ENCODE peak calls at places on chromosomes 16 and 17, in four cellular contexts. K is GM12878, Z is HepG2, F is uterus. P is an unnamed sample.

GRCh38 chr17:45222994-45223540 is 1.4 kb downstream of the FMNL1 start:
- DNase-seq in F (no peak), K (no peak), Z (no peak), P (no peak)

GRCh38 chr16:29893553-29893952 is 5.8 kb downstream of the SEZ6L2 start:
- DNase-seq in F (no peak), K (no peak), Z (no peak), P (no peak)

GRCh38 chr17:44557653-44558285 is 485 bp downstream of the FZD2 start:
- DNase-seq in F (peak; percentile 36), Z (no peak), K (no peak), P (peak; percentile 86)

GRCh38 chr17:63702223-63702577 is 2.3 kb upstream of the LIMD2 start:
- DNase-seq in Z (no peak), K (no peak), F (no peak), P (no peak)

GRCh38 chr17:4152471-4152870 is 9.5 kb downstream of the CYB5D2 start:
- DNase-seq in F (no peak), Z (no peak), K (no peak), P (no peak)

GRCh38 chr17:78855561-78856165 is 15.0 kb upstream of the USP36 start:
- DNase-seq in K (no peak), Z (no peak), F (no peak), P (no peak)

GRCh38 chr17:35725917-35726608 is 5.4 kb upstream of the RASL10B start:
- DNase-seq in K (no peak), Z (no peak), F (no peak), P (peak; percentile 34)

GRCh38 chr16:29029168-29029994 is 44.5 kb downstream of the LAT start:
- DNase-seq in Z (no peak), K (no peak), F (no peak), P (no peak)

GRCh38 chr17:27985736-27986394 is 56.6 kb upstream of the NLK start:
- DNase-seq in Z (no peak), F (no peak), K (no peak), P (no peak)

GRCh38 chr16:2532494-2533141 is 1.4 kb upstream of the CEMP1 start:
- DNase-seq in F (peak; percentile 84), Z (peak; percentile 66), K (peak; percentile 39), P (peak; percentile 91)

GRCh38 chr16:30893082-30893743 is 664 bp downstream of the BCL7C start:
- DNase-seq in Z (no peak), K (no peak), F (no peak), P (no peak)

GRCh38 chr16:85210423-85211169 is 98.3 kb upstream of the CIBAR2 start:
- DNase-seq in F (no peak), K (no peak), Z (no peak), P (no peak)

GRCh38 chr17:49928826-49929475 is 40.0 kb upstream of the DLX4 start:
- DNase-seq in Z (peak; percentile 52), F (no peak), K (no peak), P (no peak)

GRCh38 chr17:55433629-55434422 is 12.2 kb upstream of the MMD start:
- DNase-seq in K (no peak), Z (peak; percentile 99), F (no peak), P (no peak)

GRCh38 chr16:78925071-78925714 is 675.3 kb downstream of the MAF start:
- DNase-seq in F (no peak), Z (peak; percentile 24), K (no peak), P (peak; percentile 63)

GRCh38 chr17:81546906-81547613 is 5.1 kb downstream of the FAAP100 start:
- DNase-seq in K (no peak), F (no peak), Z (no peak), P (no peak)

DNA sequence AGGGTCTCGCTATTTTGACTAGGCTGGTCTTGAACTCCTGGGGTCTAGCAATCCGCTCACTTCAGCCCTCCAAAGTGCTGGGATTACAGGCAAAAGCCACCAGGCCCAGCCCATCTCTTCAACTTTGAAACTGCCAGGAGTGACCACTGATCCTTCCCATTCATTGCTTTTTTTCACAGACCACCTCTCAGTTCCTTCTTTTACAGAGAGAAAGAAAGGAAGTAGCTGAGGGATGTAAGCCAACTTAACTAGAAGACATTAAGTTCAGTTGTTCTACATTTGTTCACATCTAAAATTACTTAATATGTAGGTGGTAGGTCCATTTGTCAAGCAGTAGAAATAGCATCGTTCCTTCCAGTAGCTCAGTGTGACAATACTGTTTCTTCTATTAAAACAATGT is 219.8 kb downstream of the STX8 start:
- DNase-seq in F (no peak), Z (no peak), K (no peak), P (no peak)
- H3K4me3 ChIP-seq in F (no peak overlapping the region), Z (no peak overlapping the region), K (no peak overlapping the region), P (no peak overlapping the region)

DNA sequence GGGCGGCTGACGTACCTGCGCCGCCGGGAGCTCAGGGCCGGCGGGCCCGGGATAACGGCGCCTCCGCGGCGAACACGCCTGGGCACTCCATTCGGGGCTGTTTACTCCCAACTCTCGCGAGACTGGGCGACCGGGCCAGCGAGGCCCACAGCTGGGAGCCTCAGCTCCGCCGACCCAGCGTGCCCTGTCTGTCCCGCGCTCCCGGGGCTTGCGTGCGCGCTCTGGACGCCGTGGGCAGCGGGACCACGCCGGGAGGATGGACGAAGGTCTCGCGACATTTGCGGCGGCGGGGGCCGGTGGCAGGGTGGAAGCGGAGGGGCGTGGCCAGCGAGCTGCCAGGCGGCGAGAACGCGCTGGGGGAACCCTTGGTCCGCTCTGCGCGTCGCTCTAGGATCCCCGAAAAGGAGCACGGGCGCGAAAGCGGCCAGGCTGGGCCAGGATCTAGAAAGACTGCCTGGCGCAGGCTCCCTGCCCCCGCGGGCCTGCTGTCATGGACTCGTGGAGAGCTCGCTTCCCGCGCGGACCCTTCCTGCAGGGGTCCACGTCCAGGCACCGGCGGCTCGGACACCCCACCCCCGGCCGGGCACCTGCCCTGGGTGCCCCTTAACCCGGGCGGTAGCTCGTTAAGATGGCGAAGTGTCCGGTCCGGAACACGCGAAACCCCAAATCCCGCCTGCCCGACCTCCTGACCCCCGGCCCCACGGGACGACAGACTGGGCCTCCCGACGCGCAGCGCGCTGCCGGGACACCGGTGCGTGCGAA is at the start of gene MBTPS1:
- DNase-seq in K (peak; percentile 91), Z (peak; percentile 97), F (peak; percentile 97), P (peak; percentile 100)
- TF ChIP-seq POLR2A in K (peak; percentile 93), Z (peak; percentile 95), F (peak; percentile 79), P (peak; percentile 32)

GRCh38 chr16:14202697-14203096 is 131.6 kb downstream of the MRTFB start:
- DNase-seq in F (no peak), Z (peak; percentile 54), K (no peak), P (no peak)
- TF ChIP-seq CTCF in F (peak; percentile 19), Z (no peak), K (no peak), P (no peak)

GRCh38 chr16:81443688-81444447 is 740 bp upstream of the CMIP start:
- DNase-seq in Z (no peak), F (peak; percentile 47), K (no peak), P (peak; percentile 92)
- H3K4me3 ChIP-seq in Z (peak overlapping the region; percentile 64), F (peak overlapping the region; percentile 42), K (peak overlapping the region; percentile 41), P (no peak overlapping the region)

DNA sequence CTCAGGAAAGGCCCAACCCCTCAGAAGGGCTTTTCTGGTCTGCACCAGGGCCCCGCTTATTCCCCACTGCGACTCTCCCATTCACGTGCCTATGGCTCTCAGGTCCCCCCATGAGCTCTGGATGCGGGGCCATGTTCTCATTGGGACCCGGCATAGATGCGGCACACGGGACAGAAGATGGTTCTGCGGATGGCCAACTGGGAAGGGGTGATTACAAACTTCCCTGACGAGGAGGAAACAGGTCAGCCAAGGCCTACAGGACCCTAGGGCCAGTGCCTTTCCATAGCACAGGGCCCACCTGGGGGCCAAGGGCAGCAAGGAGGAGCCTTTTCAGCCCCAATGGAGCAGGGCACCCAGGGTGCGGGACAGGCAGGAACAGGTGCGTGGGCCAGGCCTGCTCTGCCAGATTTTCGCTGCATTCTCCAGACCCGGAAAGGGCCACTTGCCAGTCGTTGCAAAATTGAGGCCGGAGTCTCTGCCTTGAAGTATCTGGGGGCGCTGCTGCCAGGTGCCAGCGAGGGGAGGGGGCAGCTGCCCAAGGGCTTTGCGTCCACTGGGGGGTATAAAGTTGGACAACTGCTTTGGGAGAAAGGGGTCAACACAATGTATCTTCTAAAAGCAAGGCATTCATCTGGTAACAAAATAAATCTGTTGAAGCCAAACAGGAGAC is 20.5 kb downstream of the SLC7A5 start:
- DNase-seq in Z (no peak), F (no peak), K (no peak), P (no peak)
- TF ChIP-seq POLR2A in Z (no peak), F (no peak), K (no peak), P (no peak)